ENCODE peak calls at places on chromosomes 3 and 15, in five cellular contexts. One of them, this sample, is unnamed.

GRCh38 chr3:179105881-179106280 is 34.3 kb upstream of the ZMAT3 start:
- DNase-seq in ELF-1: no peak
- DNase-seq in stimulated activated naive CD4-positive, alpha-beta T cell: no peak
- DNase-seq in T follicular helper cell: no peak
- DNase-seq in fibroblast of the aortic adventitia: no peak
- DNase-seq in this sample: no peak

GRCh38 chr3:126921425-126921824 is 61.5 kb upstream of the PLXNA1 start:
- DNase-seq in ELF-1: no peak
- DNase-seq in stimulated activated naive CD4-positive, alpha-beta T cell: no peak
- DNase-seq in T follicular helper cell: no peak
- DNase-seq in fibroblast of the aortic adventitia: no peak
- DNase-seq in this sample: no peak

GRCh38 chr15:90184786-90185704 is 16.1 kb upstream of the SEMA4B start:
- DNase-seq in ELF-1: peak; percentile 69
- DNase-seq in stimulated activated naive CD4-positive, alpha-beta T cell: peak; percentile 30
- DNase-seq in T follicular helper cell: peak; percentile 50
- DNase-seq in fibroblast of the aortic adventitia: no peak
- DNase-seq in this sample: peak; percentile 48

GRCh38 chr3:185317674-185318073 is 45.3 kb upstream of the MAP3K13 start:
- DNase-seq in ELF-1: no peak
- DNase-seq in stimulated activated naive CD4-positive, alpha-beta T cell: no peak
- DNase-seq in T follicular helper cell: no peak
- DNase-seq in fibroblast of the aortic adventitia: peak; percentile 31
- DNase-seq in this sample: no peak

GRCh38 chr3:58668247-58668646 is 1.7 kb upstream of the FAM3D start:
- DNase-seq in ELF-1: no peak
- DNase-seq in stimulated activated naive CD4-positive, alpha-beta T cell: no peak
- DNase-seq in T follicular helper cell: no peak
- DNase-seq in fibroblast of the aortic adventitia: no peak
- DNase-seq in this sample: no peak

GRCh38 chr3:15272431-15273196 is 59.8 kb downstream of the SH3BP5 start:
- DNase-seq in ELF-1: peak; percentile 68
- DNase-seq in stimulated activated naive CD4-positive, alpha-beta T cell: no peak
- DNase-seq in T follicular helper cell: no peak
- DNase-seq in fibroblast of the aortic adventitia: no peak
- DNase-seq in this sample: no peak

GRCh38 chr15:89993344-89993743 is 7.8 kb upstream of the ZNF710 start:
- DNase-seq in ELF-1: no peak
- DNase-seq in stimulated activated naive CD4-positive, alpha-beta T cell: no peak
- DNase-seq in T follicular helper cell: no peak
- DNase-seq in fibroblast of the aortic adventitia: no peak
- DNase-seq in this sample: no peak

GRCh38 chr3:155554777-155555445 is 190.0 kb downstream of the PLCH1 start:
- DNase-seq in ELF-1: no peak
- DNase-seq in stimulated activated naive CD4-positive, alpha-beta T cell: no peak
- DNase-seq in T follicular helper cell: no peak
- DNase-seq in fibroblast of the aortic adventitia: no peak
- DNase-seq in this sample: no peak

GRCh38 chr3:186596568-186597287 is 16.1 kb upstream of the AHSG start:
- DNase-seq in ELF-1: peak; percentile 88
- DNase-seq in stimulated activated naive CD4-positive, alpha-beta T cell: no peak
- DNase-seq in T follicular helper cell: no peak
- DNase-seq in fibroblast of the aortic adventitia: peak; percentile 29
- DNase-seq in this sample: no peak

GRCh38 chr15:38182900-38183299 is 69.7 kb upstream of the SPRED1 start:
- DNase-seq in ELF-1: no peak
- DNase-seq in stimulated activated naive CD4-positive, alpha-beta T cell: no peak
- DNase-seq in T follicular helper cell: no peak
- DNase-seq in fibroblast of the aortic adventitia: no peak
- DNase-seq in this sample: no peak

GRCh38 chr15:72153269-72153668 is 35.1 kb downstream of the SENP8 start:
- DNase-seq in ELF-1: no peak
- DNase-seq in stimulated activated naive CD4-positive, alpha-beta T cell: no peak
- DNase-seq in T follicular helper cell: no peak
- DNase-seq in fibroblast of the aortic adventitia: no peak
- DNase-seq in this sample: no peak

GRCh38 chr3:69505770-69506407 is 120.0 kb upstream of the FRMD4B start:
- DNase-seq in ELF-1: peak; percentile 11
- DNase-seq in stimulated activated naive CD4-positive, alpha-beta T cell: no peak
- DNase-seq in T follicular helper cell: no peak
- DNase-seq in fibroblast of the aortic adventitia: peak; percentile 9
- DNase-seq in this sample: no peak

GRCh38 chr15:67126551-67127333 is 61.3 kb downstream of the SMAD3 start:
- DNase-seq in ELF-1: no peak
- DNase-seq in stimulated activated naive CD4-positive, alpha-beta T cell: no peak
- DNase-seq in T follicular helper cell: no peak
- DNase-seq in fibroblast of the aortic adventitia: no peak
- DNase-seq in this sample: no peak

GRCh38 chr3:37891227-37891626 is 29.5 kb downstream of the CTDSPL start:
- DNase-seq in ELF-1: no peak
- DNase-seq in stimulated activated naive CD4-positive, alpha-beta T cell: no peak
- DNase-seq in T follicular helper cell: no peak
- DNase-seq in fibroblast of the aortic adventitia: no peak
- DNase-seq in this sample: no peak

GRCh38 chr3:42709621-42710020 is 7.0 kb upstream of the HHATL start:
- DNase-seq in ELF-1: no peak
- DNase-seq in stimulated activated naive CD4-positive, alpha-beta T cell: no peak
- DNase-seq in T follicular helper cell: no peak
- DNase-seq in fibroblast of the aortic adventitia: no peak
- DNase-seq in this sample: no peak

GRCh38 chr3:77887611-77888010 is 847.7 kb downstream of the ROBO2 start:
- DNase-seq in ELF-1: no peak
- DNase-seq in stimulated activated naive CD4-positive, alpha-beta T cell: no peak
- DNase-seq in T follicular helper cell: no peak
- DNase-seq in fibroblast of the aortic adventitia: no peak
- DNase-seq in this sample: no peak

GRCh38 chr3:177733936-177734335 is 536.7 kb upstream of the TBL1XR1 start:
- DNase-seq in ELF-1: no peak
- DNase-seq in stimulated activated naive CD4-positive, alpha-beta T cell: no peak
- DNase-seq in T follicular helper cell: no peak
- DNase-seq in fibroblast of the aortic adventitia: no peak
- DNase-seq in this sample: no peak

GRCh38 chr3:65953881-65954733 is 84.6 kb downstream of the MAGI1 start:
- DNase-seq in ELF-1: no peak
- DNase-seq in stimulated activated naive CD4-positive, alpha-beta T cell: no peak
- DNase-seq in T follicular helper cell: no peak
- DNase-seq in fibroblast of the aortic adventitia: peak; percentile 42
- DNase-seq in this sample: no peak

GRCh38 chr3:71905426-71905825 is 120.5 kb upstream of the PROK2 start:
- DNase-seq in ELF-1: no peak
- DNase-seq in stimulated activated naive CD4-positive, alpha-beta T cell: no peak
- DNase-seq in T follicular helper cell: no peak
- DNase-seq in fibroblast of the aortic adventitia: no peak
- DNase-seq in this sample: no peak

This sample was measured in naive thymus-derived CD4-positive, alpha-beta T cell.